ENCODE peak calls at places on chromosomes 3 and 15, in six cellular contexts. S is neural progenitor cell, Q is AG10803, W is epithelial cell of esophagus, G is astrocyte, K is neural crest cell. D is an unnamed sample.

GRCh38 chr15:90029024-90029423 is 27.9 kb downstream of the ZNF710 start:
- DNase-seq in Q (no peak), K (no peak), S (no peak), W (no peak), G (no peak), D (no peak)

GRCh38 chr3:184873136-184873535 is 61.2 kb downstream of the VPS8 start:
- DNase-seq in K (no peak), Q (no peak), W (no peak), G (no peak), S (no peak), D (no peak)

GRCh38 chr15:29682781-29683180 is 139.5 kb downstream of the TJP1 start:
- DNase-seq in K (no peak), G (peak), S (no peak), W (peak), Q (no peak), D (no peak)

GRCh38 chr15:51290720-51291119 is 47.7 kb downstream of the CYP19A1 start:
- DNase-seq in W (no peak), Q (no peak), G (no peak), S (no peak), K (no peak), D (no peak)

GRCh38 chr3:17833786-17834559 is 91.5 kb upstream of the TBC1D5 start:
- DNase-seq in S (no peak), W (peak), Q (no peak), K (no peak), G (no peak), D (no peak)

GRCh38 chr3:78666458-78666800 is 1101.4 kb downstream of the ROBO1 start:
- DNase-seq in Q (peak), W (peak), K (no peak), G (peak), S (no peak), D (no peak)

GRCh38 chr3:55746808-55747413 is 259.8 kb upstream of the WNT5A start:
- DNase-seq in S (no peak), G (no peak), W (peak), Q (peak), K (no peak), D (no peak)

GRCh38 chr3:195774917-195775316 is 36.8 kb downstream of the MUC4 start:
- DNase-seq in K (peak), Q (no peak), G (no peak), W (peak), S (peak), D (peak)

GRCh38 chr3:150278843-150279341 is 129.2 kb upstream of the TSC22D2 start:
- DNase-seq in K (no peak), W (no peak), S (peak), Q (no peak), G (no peak), D (no peak)

GRCh38 chr15:85142324-85142723 is 160.7 kb downstream of the PDE8A start:
- DNase-seq in G (peak), K (no peak), Q (peak), S (no peak), W (peak), D (no peak)

GRCh38 chr3:46665763-46666470 is 27.6 kb downstream of the ALS2CL start:
- DNase-seq in G (no peak), W (no peak), K (no peak), Q (no peak), S (no peak), D (no peak)

GRCh38 chr15:52151353-52151752 is 38.8 kb upstream of the BCL2L10 start:
- DNase-seq in K (no peak), G (no peak), Q (no peak), S (no peak), W (no peak), D (no peak)

GRCh38 chr15:60787737-60788513 is 309.0 kb upstream of the ICE2 start:
- DNase-seq in W (no peak), K (no peak), G (no peak), S (no peak), Q (no peak), D (no peak)

GRCh38 chr3:20668411-20668810 is 482.4 kb upstream of the SGO1 start:
- DNase-seq in K (no peak), S (peak), Q (no peak), W (no peak), G (peak), D (no peak)

GRCh38 chr3:25428003-25428861 is at the start of gene RARB:
- DNase-seq in S (peak), W (peak), Q (peak), K (peak), G (peak), D (peak)

GRCh38 chr15:72082176-72082575 is 35.8 kb downstream of the MYO9A start:
- DNase-seq in K (no peak), Q (no peak), G (no peak), S (no peak), W (no peak), D (no peak)

GRCh38 chr3:56467801-56468183 is 475 bp downstream of the ERC2 start:
- DNase-seq in W (no peak), K (peak), S (peak), G (no peak), Q (no peak), D (peak)

GRCh38 chr3:48694610-48695051 is 8.9 kb upstream of the NCKIPSD start:
- DNase-seq in Q (peak), G (peak), W (peak), S (no peak), K (no peak), D (no peak)

GRCh38 chr3:138135833-138136194 is 3.6 kb upstream of the A4GNT start:
- DNase-seq in G (no peak), S (no peak), W (no peak), Q (no peak), K (no peak), D (no peak)

GRCh38 chr3:151283907-151284461 is 5.6 kb upstream of the P2RY14 start:
- DNase-seq in K (no peak), G (peak), S (no peak), W (peak), Q (peak), D (no peak)

GRCh38 chr15:58931985-58932384 is 1.5 kb downstream of the SLTM start:
- DNase-seq in S (no peak), G (peak), W (peak), K (no peak), Q (peak), D (no peak)

GRCh38 chr3:126468028-126468891 is 7.4 kb downstream of the ZXDC start:
- DNase-seq in Q (peak), K (no peak), S (no peak), W (peak), G (no peak), D (no peak)

DNA sequence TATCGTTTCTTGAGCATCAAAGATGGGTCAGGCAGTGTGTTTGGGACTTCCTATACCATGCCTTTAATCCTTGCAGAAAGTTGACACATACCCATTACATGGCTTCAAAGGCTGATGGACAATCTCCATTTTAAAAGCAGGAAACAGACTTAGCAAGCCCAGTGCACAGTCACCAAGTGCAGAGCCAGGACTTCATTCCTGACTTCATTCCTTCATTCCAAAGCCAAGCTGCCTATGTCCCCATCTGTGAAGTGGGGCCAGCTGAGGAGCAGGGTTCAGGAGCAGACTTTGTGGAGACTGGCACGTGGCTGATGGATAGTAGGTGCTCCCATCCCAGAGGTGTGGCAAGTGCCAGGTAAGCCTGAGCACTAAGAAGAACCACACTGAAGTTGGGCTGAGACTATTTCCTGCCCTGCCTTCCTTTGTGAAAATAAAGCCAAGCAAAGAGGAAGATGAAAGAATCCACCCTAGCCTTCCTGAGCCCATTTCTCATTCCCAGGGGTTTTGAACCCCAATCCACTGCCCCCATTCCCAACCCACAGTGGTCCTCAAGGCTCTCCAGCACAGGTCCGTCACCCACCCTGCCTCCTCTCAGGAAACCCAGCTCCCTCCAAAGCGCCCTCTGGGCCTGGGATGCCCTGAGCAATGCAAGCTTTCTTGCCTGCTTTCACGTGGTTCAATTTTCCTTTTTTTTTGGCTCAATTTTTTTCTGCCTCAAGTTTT is 1.8 kb downstream of the CX3CR1 start:
- DNase-seq in G (no peak), W (no peak), S (no peak), K (no peak), Q (peak), D (no peak)
- TF ChIP-seq CTCF in G (no peak), W (no peak), S (no peak), K (no peak), Q (no peak), D (no peak)

GRCh38 chr3:187778726-187779125 is 33.5 kb upstream of the BCL6 start:
- DNase-seq in W (peak), S (no peak), G (no peak), K (no peak), Q (no peak), D (no peak)

GRCh38 chr3:187777331-187778046 is 32.2 kb upstream of the BCL6 start:
- DNase-seq in Q (peak), G (peak), K (no peak), S (no peak), W (peak), D (no peak)

GRCh38 chr3:187782008-187782407 is 36.7 kb upstream of the BCL6 start:
- DNase-seq in G (no peak), W (no peak), K (no peak), S (peak), Q (no peak), D (no peak)

GRCh38 chr3:187783098-187783497 is 37.8 kb upstream of the BCL6 start:
- DNase-seq in K (no peak), G (peak), Q (peak), S (no peak), W (peak), D (no peak)

GRCh38 chr3:187781001-187781400 is 35.7 kb upstream of the BCL6 start:
- DNase-seq in G (no peak), S (no peak), Q (no peak), K (no peak), W (no peak), D (no peak)
- TF ChIP-seq CTCF in G (no peak), S (no peak), Q (no peak), K (no peak), W (no peak), D (no peak)

GRCh38 chr15:79166311-79166955 is 75.9 kb upstream of the RASGRF1 start:
- DNase-seq in G (no peak), W (no peak), S (no peak), Q (no peak), K (no peak), D (no peak)

GRCh38 chr15:79169531-79170123 is 79.0 kb upstream of the RASGRF1 start:
- DNase-seq in G (no peak), Q (no peak), K (no peak), W (no peak), S (no peak), D (no peak)

GRCh38 chr15:79167776-79168175 is 77.2 kb upstream of the RASGRF1 start:
- DNase-seq in S (no peak), K (no peak), Q (no peak), W (no peak), G (no peak), D (no peak)

GRCh38 chr15:79170256-79170664 is 79.7 kb upstream of the RASGRF1 start:
- DNase-seq in W (peak), S (no peak), G (peak), Q (peak), K (no peak), D (no peak)

DNA sequence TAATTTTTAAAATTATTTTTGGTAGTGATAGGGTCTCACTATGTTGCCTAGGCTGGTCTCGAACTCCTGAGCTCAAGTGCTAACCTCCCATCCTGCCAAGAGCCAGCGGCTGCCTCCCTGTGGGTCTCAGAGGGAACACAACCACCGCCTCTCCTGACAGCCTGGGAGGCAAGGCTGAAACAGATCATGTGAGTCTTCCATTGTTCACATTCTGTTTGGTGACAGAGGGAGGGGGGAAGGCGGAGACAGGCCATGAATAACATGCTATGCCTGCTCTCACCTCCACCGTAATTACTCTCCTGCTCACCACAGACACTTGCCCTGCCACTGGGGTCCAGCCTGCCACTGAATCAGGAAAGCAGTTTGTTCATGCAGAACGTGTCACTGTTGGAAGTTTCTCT is 78.3 kb upstream of the RASGRF1 start:
- DNase-seq in Q (no peak), G (peak), W (peak), S (peak), K (no peak), D (peak)
- TF ChIP-seq CTCF in Q (no peak), G (no peak), W (peak), S (peak), K (peak), D (peak)

DNA sequence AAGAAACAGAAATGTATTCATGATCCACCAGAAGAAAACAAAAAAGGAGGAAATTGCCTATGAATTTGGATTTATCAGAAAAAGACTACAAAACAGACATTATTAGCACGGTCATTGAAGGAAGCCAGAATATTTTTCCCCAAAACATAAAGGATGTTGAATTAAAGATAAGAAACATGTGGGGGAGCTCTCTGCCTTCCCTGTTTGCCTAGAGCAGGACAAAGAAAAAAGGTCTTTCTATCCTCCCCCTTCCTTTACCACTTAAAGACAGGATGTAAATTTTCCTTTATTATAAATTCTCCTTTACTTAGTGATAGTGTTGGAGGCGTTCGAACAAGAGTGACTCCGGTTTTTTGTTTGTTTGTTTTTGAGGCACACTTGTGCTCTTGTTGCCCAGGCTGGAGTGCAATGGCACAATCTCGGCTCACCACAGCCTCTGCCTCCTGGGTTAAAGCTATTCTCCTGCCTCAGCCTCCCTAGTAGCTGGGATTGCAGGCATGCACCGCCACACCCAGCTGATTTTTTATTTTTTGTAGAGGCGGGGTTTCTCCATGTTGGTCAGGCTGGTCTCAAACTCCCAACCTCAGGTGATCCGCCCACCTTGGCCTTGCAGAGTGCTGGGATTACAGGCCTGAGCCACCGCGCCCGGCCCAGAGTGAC is 14.9 kb upstream of the RPN1 start:
- DNase-seq in W (no peak), S (no peak), K (no peak), Q (no peak), G (no peak), D (no peak)
- TF ChIP-seq CTCF in W (no peak), S (no peak), K (no peak), Q (no peak), G (no peak), D (no peak)

DNA sequence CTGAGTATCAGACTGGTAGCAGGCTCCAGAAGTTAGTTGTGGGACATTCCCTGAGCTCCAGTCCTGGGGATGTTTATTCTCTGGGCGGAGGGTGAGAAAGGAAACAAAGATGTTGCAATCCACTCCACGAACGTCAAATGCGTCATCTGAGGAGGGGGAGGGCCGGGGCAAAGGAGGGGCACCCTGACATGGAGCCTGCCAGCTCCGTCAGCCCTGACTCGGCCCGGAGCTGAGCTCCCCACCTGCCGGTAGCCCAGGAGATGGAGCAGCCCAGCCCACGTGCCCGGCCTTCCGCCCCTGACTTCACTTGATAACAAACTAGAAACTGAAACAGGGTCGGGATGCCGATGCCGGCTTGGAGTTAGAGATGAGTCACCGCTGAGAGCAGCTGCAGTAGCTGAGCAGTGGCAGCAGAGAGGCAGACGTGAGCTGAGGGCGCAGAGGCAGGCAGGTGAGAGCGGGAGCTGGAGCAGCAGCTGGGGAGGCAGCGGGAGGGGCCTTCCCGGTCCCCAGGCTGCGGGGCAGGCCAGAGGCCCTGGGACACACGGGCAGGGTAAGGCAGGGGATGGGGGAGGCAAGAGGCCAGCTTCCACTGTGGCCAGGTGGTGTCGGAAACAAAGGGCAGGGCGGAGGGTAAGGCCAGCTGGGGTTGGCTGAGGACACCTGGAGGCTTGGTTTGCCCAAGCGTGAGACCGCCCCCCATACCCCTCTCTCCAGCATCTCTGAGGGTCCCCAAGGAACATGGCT is at the start of gene ISG20:
- DNase-seq in W (peak), Q (peak), S (peak), G (peak), K (peak), D (peak)
- TF ChIP-seq CTCF in W (peak), Q (peak), S (peak), G (peak), K (no peak), D (no peak)

GRCh38 chr3:161920196-161920595 is 423.6 kb downstream of the OTOL1 start:
- DNase-seq in K (no peak), S (no peak), G (no peak), W (no peak), Q (peak), D (no peak)

GRCh38 chr3:161915283-161915682 is 418.7 kb downstream of the OTOL1 start:
- DNase-seq in G (no peak), S (no peak), K (no peak), Q (no peak), W (no peak), D (no peak)

GRCh38 chr3:161913786-161914389 is 417.3 kb downstream of the OTOL1 start:
- DNase-seq in G (peak), W (peak), Q (peak), S (no peak), K (no peak), D (no peak)

GRCh38 chr3:161914703-161915102 is 418.1 kb downstream of the OTOL1 start:
- DNase-seq in Q (peak), G (peak), S (peak), K (peak), W (peak), D (peak)
- TF ChIP-seq CTCF in Q (peak), G (peak), S (peak), K (peak), W (peak), D (peak)

D was measured in nephron progenitor cell.